ENCODE peak calls at places on chromosomes 6 and 20, in four cellular contexts. O is K562, B is spleen, T is H1. A is an unnamed sample.

GRCh38 chr6:167141667-167142432 is 15.9 kb downstream of the GPR31 start:
- DNase-seq in T (peak), B (peak), O (peak), A (peak)

GRCh38 chr6:15086273-15087158 is 159.4 kb upstream of the JARID2 start:
- DNase-seq in O (no peak), B (no peak), T (no peak), A (no peak)

GRCh38 chr20:63964412-63964811 is 5.3 kb downstream of the ZNF512B start:
- DNase-seq in O (no peak), B (peak), T (no peak), A (no peak)

GRCh38 chr20:5592823-5593761 is 157.1 kb upstream of the SHLD1 start:
- DNase-seq in O (no peak), T (no peak), B (no peak), A (no peak)

GRCh38 chr6:31729979-31730630 is 1.0 kb upstream of the DDAH2 start:
- DNase-seq in T (peak), B (peak), O (peak), A (peak)

GRCh38 chr6:19812512-19813119 is 24.6 kb upstream of the ID4 start:
- DNase-seq in O (peak), B (no peak), T (no peak), A (no peak)

GRCh38 chr6:163165922-163166321 is 248.6 kb upstream of the QKI start:
- DNase-seq in B (no peak), T (no peak), O (no peak), A (no peak)

GRCh38 chr6:45661667-45662066 is 283.9 kb upstream of the SUPT3H start:
- DNase-seq in T (no peak), O (no peak), B (no peak), A (no peak)

GRCh38 chr20:61888101-61888865 is 177.4 kb downstream of the TAF4 start:
- DNase-seq in B (peak), O (no peak), T (no peak), A (no peak)

GRCh38 chr6:89433637-89434499 is 916 bp downstream of the ANKRD6 start:
- DNase-seq in T (peak), O (no peak), B (peak), A (peak)

GRCh38 chr20:41264819-41265218 is 52.7 kb downstream of the ZHX3 start:
- DNase-seq in B (no peak), T (no peak), O (no peak), A (no peak)

GRCh38 chr20:63740070-63740500 is 509 bp downstream of the SLC2A4RG start:
- DNase-seq in B (peak), T (peak), O (peak), A (no peak)

DNA sequence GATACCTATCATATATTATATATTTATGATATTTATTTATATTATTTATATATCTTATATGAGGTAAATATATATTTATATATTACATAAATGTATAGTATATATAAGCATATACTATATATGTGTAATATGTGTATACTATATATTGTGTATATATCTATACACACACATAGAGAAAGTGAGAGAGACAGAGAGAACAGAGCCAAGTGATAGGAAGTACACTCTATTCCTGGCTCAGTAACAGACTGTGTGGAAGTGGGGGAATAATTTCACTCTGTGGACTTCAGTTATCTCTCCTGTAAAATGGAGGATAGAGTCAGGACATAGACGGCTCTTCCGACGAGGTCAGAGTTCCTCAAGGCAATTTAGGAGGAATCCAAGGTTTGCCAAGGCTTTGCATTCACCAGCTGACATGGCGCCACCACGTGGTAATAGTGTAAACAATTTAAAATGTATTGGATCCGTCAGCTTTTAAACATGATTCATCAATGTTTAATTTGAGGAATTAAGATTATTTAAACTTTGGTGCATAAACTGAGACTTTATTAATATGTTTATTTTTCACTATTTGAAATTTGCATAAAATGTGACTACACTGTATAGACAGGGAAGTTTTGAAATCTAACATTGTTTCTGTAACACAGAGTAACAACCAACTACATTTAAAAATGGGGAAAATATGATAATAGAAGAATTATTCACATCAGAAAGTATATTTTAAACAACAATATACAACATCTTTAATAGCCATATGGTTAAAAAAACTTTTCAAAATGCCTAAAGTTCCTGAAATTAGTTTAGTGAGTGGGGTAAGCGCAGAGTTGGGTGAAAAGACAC is 75.4 kb upstream of the TMEM244 start:
- DNase-seq in O (peak), T (no peak), B (no peak), A (no peak)
- H3K4me3 ChIP-seq in O (no peak), T (no peak), B (no peak), A (no peak)

GRCh38 chr6:157999100-158000051 is 17.7 kb downstream of the SYNJ2 start:
- DNase-seq in T (no peak), O (no peak), B (peak), A (no peak)
- TF ChIP-seq POLR2AphosphoS5 in T (no peak), O (no peak), B (no peak), A (no peak)

GRCh38 chr6:105851181-105851580 is 235.0 kb upstream of the PRDM1 start:
- DNase-seq in B (no peak), O (no peak), T (no peak), A (no peak)
- TF ChIP-seq CTCF in B (no peak), O (no peak), T (no peak), A (no peak)

GRCh38 chr6:7726416-7727149 is 684 bp downstream of the BMP6 start:
- DNase-seq in T (peak), O (peak), B (peak), A (no peak)
- H3K4me3 ChIP-seq in T (peak), O (peak), B (peak), A (peak)

DNA sequence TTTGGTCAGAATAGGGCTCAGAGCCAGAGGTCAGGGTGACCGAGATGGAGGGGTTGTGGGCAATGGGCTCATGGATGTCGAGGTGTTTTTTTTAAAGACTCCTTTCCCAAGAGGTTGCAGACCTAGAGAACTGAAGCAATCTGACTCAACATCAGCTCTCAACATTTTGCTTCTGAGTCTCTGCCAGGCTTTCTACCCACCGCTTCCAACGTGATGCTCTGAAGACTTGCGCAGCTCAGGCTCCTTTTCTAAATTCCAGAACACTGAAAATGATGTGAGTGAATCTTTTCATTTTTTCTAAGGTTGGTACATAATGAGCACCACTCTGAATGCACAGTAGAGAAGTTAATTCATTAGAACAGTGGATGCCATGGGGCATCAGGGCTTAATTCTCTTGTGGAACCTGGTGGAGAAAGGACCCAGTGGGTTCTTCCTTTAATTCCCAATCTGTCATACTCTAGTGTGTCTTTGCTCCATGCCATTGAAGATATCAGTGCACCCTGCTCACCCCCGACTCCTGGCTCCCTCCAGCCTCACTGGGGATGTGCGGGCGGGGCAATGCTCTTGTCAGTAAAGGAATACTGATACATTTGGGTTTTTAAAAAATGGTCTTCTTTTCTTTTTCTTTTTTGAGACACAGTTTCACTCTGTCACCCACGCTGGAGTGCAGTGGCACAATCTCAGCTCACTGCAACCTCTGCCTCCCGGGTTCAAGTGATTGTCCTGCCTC is 17.0 kb upstream of the KIF13A start:
- DNase-seq in T (no peak), O (no peak), B (no peak), A (no peak)
- TF ChIP-seq POLR2AphosphoS5 in T (no peak), O (no peak), B (no peak), A (no peak)

DNA sequence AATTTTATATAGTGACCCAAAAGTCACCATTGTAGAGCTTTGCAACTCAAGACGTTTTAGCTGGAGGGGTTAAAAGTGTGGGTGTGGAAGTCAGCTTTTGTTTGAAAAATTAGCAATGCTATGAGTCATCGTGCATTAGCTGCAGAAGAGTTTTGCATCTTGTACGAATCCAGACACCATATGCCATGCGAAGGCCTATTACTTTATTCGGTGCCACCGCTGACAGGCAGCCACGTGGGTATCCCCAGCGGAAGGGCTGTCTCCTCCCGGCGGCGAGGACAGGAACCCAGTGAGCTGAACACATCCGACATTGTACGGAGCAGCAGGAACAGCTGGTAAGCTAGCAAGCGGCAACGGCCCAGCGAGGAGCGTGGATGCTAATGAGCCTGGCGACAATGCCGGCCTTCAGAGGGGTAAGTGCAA is 84.4 kb downstream of the INSM1 start:
- DNase-seq in T (peak), O (no peak), B (peak), A (no peak)
- TF ChIP-seq CTCF in T (peak), O (no peak), B (no peak), A (no peak)

GRCh38 chr6:3355358-3356055 is 96.8 kb downstream of the PSMG4 start:
- DNase-seq in O (peak), T (no peak), B (peak), A (no peak)
- H3K4me3 ChIP-seq in O (peak), T (no peak), B (no peak), A (no peak)

GRCh38 chr6:111761783-111762312 is 111.4 kb downstream of the FYN start:
- DNase-seq in T (no peak), B (peak), O (no peak), A (no peak)
- TF ChIP-seq POLR2AphosphoS5 in T (no peak), B (no peak), O (no peak), A (no peak)

A was measured in prostate gland.